ENCODE peak calls at places on chromosomes 4 and X, in six cellular contexts. Y, S, N, V, L and K are unnamed samples.

GRCh38 chrX:153549231-153549630 is 31.8 kb downstream of the ATP2B3 start:
- DNase-seq in Y (no peak), S (no peak), N (no peak), V (no peak), L (no peak), K (no peak)

GRCh38 chr4:156778606-156779005 is 193.0 kb downstream of the PDGFC start:
- DNase-seq in Y (no peak), S (no peak), N (no peak), V (no peak), L (no peak), K (no peak)

GRCh38 chrX:8849945-8850344 is 48.8 kb upstream of the FAM9A start:
- DNase-seq in Y (no peak), S (no peak), N (no peak), V (no peak), L (no peak), K (no peak)

GRCh38 chrX:16796298-16796697 is 10.0 kb downstream of the TXLNG start:
- DNase-seq in Y (no peak), S (no peak), N (no peak), V (no peak), L (no peak), K (no peak)

GRCh38 chr4:22522206-22522605 is 6.3 kb upstream of the ADGRA3 start:
- DNase-seq in Y (no peak), S (no peak), N (no peak), V (no peak), L (no peak), K (no peak)

GRCh38 chr4:73864365-73864764 is 4.8 kb upstream of the CXCL1 start:
- DNase-seq in Y (no peak), S (no peak), N (peak; percentile 43), V (no peak), L (no peak), K (peak; percentile 32)

GRCh38 chr4:8919651-8920288 is 48.1 kb upstream of the HMX1 start:
- DNase-seq in Y (no peak), S (no peak), N (no peak), V (no peak), L (no peak), K (peak; percentile 18)

GRCh38 chr4:10173039-10173753 is 56.6 kb upstream of the WDR1 start:
- DNase-seq in Y (no peak), S (peak; percentile 80), N (no peak), V (no peak), L (no peak), K (no peak)

GRCh38 chrX:63784346-63784901 is 590 bp downstream of the ARHGEF9 start:
- DNase-seq in Y (no peak), S (no peak), N (no peak), V (no peak), L (no peak), K (no peak)

GRCh38 chr4:168408620-168409019 is 71.7 kb downstream of the DDX60L start:
- DNase-seq in Y (no peak), S (peak; percentile 90), N (no peak), V (no peak), L (peak; percentile 52), K (no peak)

GRCh38 chrX:119990995-119991787 is 47.6 kb upstream of the NKAP start:
- DNase-seq in Y (peak; percentile 72), S (no peak), N (no peak), V (no peak), L (no peak), K (no peak)

GRCh38 chr4:39706334-39706733 is 8.4 kb downstream of the UBE2K start:
- DNase-seq in Y (no peak), S (peak; percentile 38), N (no peak), V (no peak), L (no peak), K (no peak)

GRCh38 chr4:44210750-44211149 is 237.9 kb downstream of the KCTD8 start:
- DNase-seq in Y (no peak), S (no peak), N (no peak), V (no peak), L (no peak), K (no peak)

GRCh38 chr4:170015285-170015684 is 10.9 kb downstream of the MFAP3L start:
- DNase-seq in Y (no peak), S (no peak), N (no peak), V (peak; percentile 71), L (peak; percentile 92), K (no peak)

GRCh38 chr4:18938343-18939109 is 917.0 kb upstream of the LCORL start:
- DNase-seq in Y (no peak), S (no peak), N (no peak), V (no peak), L (no peak), K (no peak)

GRCh38 chr4:181030961-181031360 is 1212.2 kb upstream of the TENM3 start:
- DNase-seq in Y (no peak), S (no peak), N (no peak), V (no peak), L (no peak), K (no peak)

GRCh38 chrX:93538575-93538974 is 134.8 kb downstream of the NAP1L3 start:
- DNase-seq in Y (no peak), S (no peak), N (no peak), V (no peak), L (peak; percentile 2), K (no peak)

GRCh38 chr4:157220026-157220881 is at the start of gene GRIA2:
- DNase-seq in Y (peak; percentile 81), S (peak; percentile 29), N (no peak), V (peak; percentile 90), L (peak; percentile 77), K (no peak)

GRCh38 chr4:111639876-111640275 is 505.4 kb upstream of the FAM241A start:
- DNase-seq in Y (no peak), S (no peak), N (no peak), V (no peak), L (no peak), K (no peak)